ENCODE peak calls at places on chromosome 17, in six cellular contexts. I is Peyer's patch; O is body of pancreas; F is IMR-90; J is cardiac muscle cell; K is CD8-positive, alpha-beta T cell. P is an unnamed sample. For H3K4me1 and H3K9me3, the result is how much of the 10 kb centered on the place peaks cover.

GRCh38 chr17:49926886-49927285 is 42.1 kb upstream of the DLX4 start:
- DNase-seq in I (no peak), O (peak), F (no peak), J (no peak), K (no peak), P (no peak)

GRCh38 chr17:73711184-73711583 is 66.9 kb upstream of the SDK2 start:
- DNase-seq in I (peak), O (no peak), F (no peak), J (no peak), K (no peak), P (no peak)

GRCh38 chr17:81512560-81512983 is at the start of gene ACTG1:
- DNase-seq in I (peak), O (peak), F (peak), J (peak), K (peak), P (peak)

GRCh38 chr17:66963521-66964082 is 905 bp upstream of the CACNG4 start:
- DNase-seq in I (no peak), O (no peak), F (no peak), J (no peak), K (no peak), P (no peak)

GRCh38 chr17:3738562-3739295 is 15.0 kb downstream of the HASPIN start:
- DNase-seq in I (peak), O (peak), F (peak), J (peak), K (no peak), P (no peak)

GRCh38 chr17:67390646-67391480 is 13.8 kb downstream of the PITPNC1 start:
- DNase-seq in I (peak), O (peak), F (peak), J (no peak), K (peak), P (no peak)

GRCh38 chr17:43999024-43999423 is 5.4 kb upstream of the NAGS start:
- DNase-seq in I (no peak), O (no peak), F (no peak), J (no peak), K (no peak), P (no peak)

GRCh38 chr17:17855976-17856375 is 19.2 kb upstream of the SREBF1 start:
- DNase-seq in I (no peak), O (no peak), F (no peak), J (no peak), K (no peak), P (no peak)

GRCh38 chr17:57939797-57940196 is 15.4 kb downstream of the CUEDC1 start:
- DNase-seq in I (peak), O (no peak), F (no peak), J (no peak), K (no peak), P (no peak)

GRCh38 chr17:72266099-72266852 is 145.5 kb downstream of the SOX9 start:
- DNase-seq in I (no peak), O (no peak), F (no peak), J (no peak), K (no peak), P (no peak)

GRCh38 chr17:73814070-73814469 is 169.8 kb upstream of the SDK2 start:
- DNase-seq in I (no peak), O (no peak), F (no peak), J (no peak), K (no peak), P (no peak)

GRCh38 chr17:39402890-39403605 is 1.6 kb upstream of the FBXL20 start:
- DNase-seq in I (no peak), O (no peak), F (no peak), J (no peak), K (no peak), P (no peak)

GRCh38 chr17:37671813-37672544 is 28.7 kb upstream of the DDX52 start:
- DNase-seq in I (no peak), O (no peak), F (peak), J (no peak), K (no peak), P (no peak)

GRCh38 chr17:39054111-39054645 is 87.0 kb upstream of the FBXO47 start:
- DNase-seq in I (no peak), O (no peak), F (peak), J (no peak), K (no peak), P (no peak)

GRCh38 chr17:38559025-38559879 is 46.5 kb downstream of the SRCIN1 start:
- DNase-seq in I (peak), O (peak), F (peak), J (peak), K (peak), P (peak)

GRCh38 chr17:72125742-72126141 is 4.9 kb downstream of the SOX9 start:
- DNase-seq in I (no peak), O (no peak), F (peak), J (no peak), K (no peak), P (no peak)

GRCh38 chr17:4934173-4934979 is 2.3 kb downstream of the GP1BA start:
- DNase-seq in I (no peak), O (peak), F (peak), J (no peak), K (no peak), P (no peak)

GRCh38 chr17:55584055-55584685 is 72.9 kb upstream of the SMIM36 start:
- DNase-seq in I (no peak), O (no peak), F (peak), J (no peak), K (no peak), P (no peak)

GRCh38 chr17:73342057-73342522 is 30.3 kb upstream of the CDC42EP4 start:
- DNase-seq in I (peak), O (peak), F (peak), J (peak), K (no peak), P (peak)

DNA sequence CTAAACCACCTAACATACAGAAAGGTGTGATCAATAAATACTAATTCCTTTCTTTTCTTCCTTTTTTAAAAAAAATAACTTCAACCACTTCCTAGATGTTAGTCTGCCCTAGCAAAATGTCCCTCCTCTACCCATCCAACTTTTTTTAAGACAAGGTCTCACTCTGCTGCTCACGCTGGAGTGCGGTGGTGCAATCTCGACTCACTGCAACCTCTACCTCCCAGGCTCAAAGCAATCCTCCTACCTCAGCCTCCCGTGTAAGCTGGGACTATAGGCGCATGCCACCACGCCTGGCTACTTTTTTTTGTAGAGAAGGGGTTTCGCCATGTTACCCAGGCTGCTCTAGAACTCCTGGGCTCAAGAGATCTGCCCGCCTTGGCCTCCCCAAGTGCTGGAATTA is 33.1 kb downstream of the KANSL1 start:
- DNase-seq in I (no peak), O (no peak), F (no peak), J (no peak), K (no peak), P (no peak)
- H3K4me1 ChIP-seq in I (under half), O (half or more), F (under half), J (half or more), K (half or more), P (under half)

GRCh38 chr17:56762144-56762543 is 71.6 kb downstream of the C17orf67 start:
- DNase-seq in I (no peak), O (no peak), F (no peak), J (no peak), K (no peak), P (no peak)
- H3K9me3 ChIP-seq in I (under half), O (under half), F (under half), J (under half), K (under half), P (under half)

GRCh38 chr17:537133-537532 is 177.5 kb downstream of the VPS53 start:
- DNase-seq in I (no peak), O (no peak), F (no peak), J (no peak), K (no peak), P (no peak)

GRCh38 chr17:538096-538973 is 176.3 kb downstream of the VPS53 start:
- DNase-seq in I (no peak), O (no peak), F (peak), J (peak), K (no peak), P (no peak)

GRCh38 chr17:539048-539447 is 175.6 kb downstream of the VPS53 start:
- DNase-seq in I (no peak), O (no peak), F (no peak), J (no peak), K (no peak), P (no peak)

GRCh38 chr17:540632-541031 is 174.0 kb downstream of the VPS53 start:
- DNase-seq in I (no peak), O (no peak), F (no peak), J (no peak), K (no peak), P (no peak)

GRCh38 chr17:539766-540165 is 174.9 kb downstream of the VPS53 start:
- DNase-seq in I (no peak), O (no peak), F (no peak), J (no peak), K (no peak), P (no peak)
- H3K4me1 ChIP-seq in I (under half), O (under half), F (under half), J (under half), K (under half), P (under half)

GRCh38 chr17:27066315-27066714 is 227.6 kb upstream of the WSB1 start:
- DNase-seq in I (no peak), O (no peak), F (no peak), J (no peak), K (no peak), P (no peak)
- H3K9me3 ChIP-seq in I (under half), O (under half), F (under half), J (under half), K (under half), P (under half)

DNA sequence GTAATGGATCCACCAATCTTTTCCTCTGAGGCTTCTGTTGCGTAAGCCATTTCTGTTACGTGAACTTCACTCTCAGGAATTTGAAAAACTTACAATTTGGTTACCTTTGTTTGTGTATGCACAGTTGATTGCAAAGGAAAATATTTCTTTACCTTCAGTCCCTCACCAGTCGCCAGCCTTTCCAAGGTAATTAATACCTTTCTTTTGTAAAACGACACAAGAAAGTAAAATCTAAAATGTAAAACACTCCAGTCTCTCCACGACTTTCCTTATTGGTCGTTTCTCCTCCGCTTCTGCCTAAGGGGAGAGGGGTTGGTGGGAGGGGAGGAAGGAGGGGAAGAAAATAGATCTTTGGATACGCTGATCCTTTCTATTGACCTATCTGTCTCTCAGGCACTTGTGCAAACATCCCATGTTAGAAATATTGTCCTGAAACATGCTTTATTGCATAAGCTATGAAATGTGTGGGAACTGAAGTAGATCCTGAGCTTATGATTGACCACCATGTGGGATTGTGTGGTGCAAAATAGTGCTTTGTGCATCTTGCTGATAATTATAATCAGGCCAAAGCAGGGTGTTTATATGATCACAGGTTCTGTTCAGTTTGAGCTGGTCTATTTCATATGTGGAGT is 32.4 kb upstream of the EFCAB13 start:
- DNase-seq in I (no peak), O (no peak), F (no peak), J (no peak), K (no peak), P (no peak)
- H3K4me1 ChIP-seq in I (under half), O (under half), F (under half), J (under half), K (under half), P (under half)

DNA sequence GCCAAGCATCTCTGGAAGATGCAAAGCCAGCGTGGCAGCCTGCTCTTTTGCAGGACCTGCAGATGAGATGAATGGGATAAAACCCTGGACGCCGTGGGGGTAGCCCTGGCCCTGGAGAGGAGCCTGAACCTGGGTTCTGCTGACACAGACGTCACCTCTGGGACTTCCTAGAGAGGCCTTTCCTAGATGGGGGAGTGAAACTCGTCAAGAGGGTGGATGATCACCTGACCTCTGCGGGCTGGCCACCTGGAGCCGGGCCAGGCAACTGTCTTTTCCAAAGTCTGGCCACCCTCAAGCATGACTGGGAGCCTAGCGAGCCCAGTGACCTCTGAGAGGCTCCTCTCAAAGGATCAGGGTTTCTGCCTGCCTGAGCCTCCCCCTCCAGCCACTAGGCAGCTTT is 529.0 kb downstream of the KCNJ18 start:
- DNase-seq in I (no peak), O (no peak), F (no peak), J (no peak), K (no peak), P (no peak)
- H3K9me3 ChIP-seq in I (under half), O (under half), F (under half), J (under half), K (under half), P (under half)

GRCh38 chr17:36544320-36545092 is at the start of gene GGNBP2:
- DNase-seq in I (peak), O (peak), F (peak), J (peak), K (peak), P (peak)

GRCh38 chr17:36547776-36548175 is 3.1 kb downstream of the GGNBP2 start:
- DNase-seq in I (no peak), O (no peak), F (no peak), J (no peak), K (no peak), P (no peak)

GRCh38 chr17:36545465-36546417 is 1.0 kb downstream of the GGNBP2 start:
- DNase-seq in I (peak), O (peak), F (peak), J (peak), K (peak), P (peak)

GRCh38 chr17:36545093-36545464 is 360 bp downstream of the GGNBP2 start:
- DNase-seq in I (no peak), O (no peak), F (no peak), J (no peak), K (no peak), P (no peak)

GRCh38 chr17:36546418-36547093 is 1.8 kb downstream of the GGNBP2 start:
- DNase-seq in I (no peak), O (no peak), F (no peak), J (no peak), K (no peak), P (no peak)
- H3K4me1 ChIP-seq in I (under half), O (under half), F (under half), J (under half), K (half or more), P (under half)

P was measured in ovary.